ENCODE peak calls at places on chromosomes 5 and 9, in nine cellular contexts. One of them, this sample, is unnamed.

GRCh38 chr9:33381231-33381791 is 21.1 kb downstream of the AQP7 start:
- DNase-seq in fibroblast of the conjunctiva: no peak
- DNase-seq in RWPE1: no peak
- DNase-seq in pancreas: no peak
- DNase-seq in Calu3: no peak
- DNase-seq in RCC 7860: no peak
- DNase-seq in CMK: no peak
- DNase-seq in NCI-H774: no peak
- DNase-seq in mesothelial cell of epicardium: no peak
- DNase-seq in this sample: no peak

GRCh38 chr9:98867434-98868168 is 60.1 kb downstream of the GALNT12 start:
- DNase-seq in pancreas: peak
- DNase-seq in fibroblast of the conjunctiva: peak
- DNase-seq in RWPE1: no peak
- DNase-seq in mesothelial cell of epicardium: no peak
- DNase-seq in NCI-H774: no peak
- DNase-seq in CMK: peak
- DNase-seq in Calu3: no peak
- DNase-seq in RCC 7860: peak
- DNase-seq in this sample: no peak

GRCh38 chr5:59301727-59302126 is 591.8 kb downstream of the PDE4D start:
- DNase-seq in pancreas: no peak
- DNase-seq in fibroblast of the conjunctiva: no peak
- DNase-seq in RWPE1: no peak
- DNase-seq in CMK: no peak
- DNase-seq in mesothelial cell of epicardium: no peak
- DNase-seq in NCI-H774: no peak
- DNase-seq in RCC 7860: no peak
- DNase-seq in Calu3: no peak
- DNase-seq in this sample: no peak

GRCh38 chr9:19698960-19699359 is 89.9 kb downstream of the SLC24A2 start:
- DNase-seq in Calu3: no peak
- DNase-seq in fibroblast of the conjunctiva: no peak
- DNase-seq in RWPE1: no peak
- DNase-seq in RCC 7860: no peak
- DNase-seq in pancreas: no peak
- DNase-seq in CMK: no peak
- DNase-seq in mesothelial cell of epicardium: no peak
- DNase-seq in NCI-H774: no peak
- DNase-seq in this sample: no peak

GRCh38 chr9:5326893-5327548 is 12.7 kb downstream of the RLN1 start:
- DNase-seq in Calu3: no peak
- DNase-seq in RCC 7860: no peak
- DNase-seq in NCI-H774: peak
- DNase-seq in pancreas: peak
- DNase-seq in RWPE1: no peak
- DNase-seq in fibroblast of the conjunctiva: no peak
- DNase-seq in CMK: no peak
- DNase-seq in mesothelial cell of epicardium: no peak
- DNase-seq in this sample: no peak

GRCh38 chr5:643351-643801 is 31.2 kb downstream of the CEP72 start:
- DNase-seq in mesothelial cell of epicardium: no peak
- DNase-seq in RCC 7860: no peak
- DNase-seq in NCI-H774: no peak
- DNase-seq in RWPE1: no peak
- DNase-seq in CMK: no peak
- DNase-seq in pancreas: no peak
- DNase-seq in fibroblast of the conjunctiva: no peak
- DNase-seq in Calu3: no peak
- DNase-seq in this sample: no peak

GRCh38 chr5:140182075-140182709 is 7.2 kb downstream of the CYSTM1 start:
- DNase-seq in mesothelial cell of epicardium: no peak
- DNase-seq in fibroblast of the conjunctiva: peak
- DNase-seq in pancreas: no peak
- DNase-seq in CMK: no peak
- DNase-seq in RCC 7860: no peak
- DNase-seq in Calu3: no peak
- DNase-seq in RWPE1: no peak
- DNase-seq in NCI-H774: no peak
- DNase-seq in this sample: no peak

GRCh38 chr9:68585034-68585761 is 44.5 kb upstream of the TMEM252 start:
- DNase-seq in mesothelial cell of epicardium: no peak
- DNase-seq in RCC 7860: no peak
- DNase-seq in CMK: no peak
- DNase-seq in Calu3: no peak
- DNase-seq in fibroblast of the conjunctiva: no peak
- DNase-seq in pancreas: no peak
- DNase-seq in RWPE1: no peak
- DNase-seq in NCI-H774: no peak
- DNase-seq in this sample: no peak

GRCh38 chr9:111514967-111515366 is 10.0 kb upstream of the ZNF483 start:
- DNase-seq in fibroblast of the conjunctiva: no peak
- DNase-seq in Calu3: no peak
- DNase-seq in NCI-H774: no peak
- DNase-seq in CMK: no peak
- DNase-seq in RCC 7860: no peak
- DNase-seq in mesothelial cell of epicardium: no peak
- DNase-seq in RWPE1: peak
- DNase-seq in pancreas: no peak
- DNase-seq in this sample: no peak

GRCh38 chr5:172875372-172876279 is 41.6 kb downstream of the ERGIC1 start:
- DNase-seq in CMK: no peak
- DNase-seq in RWPE1: no peak
- DNase-seq in pancreas: no peak
- DNase-seq in mesothelial cell of epicardium: no peak
- DNase-seq in Calu3: no peak
- DNase-seq in fibroblast of the conjunctiva: no peak
- DNase-seq in RCC 7860: peak
- DNase-seq in NCI-H774: no peak
- DNase-seq in this sample: no peak

GRCh38 chr5:102772273-102772672 is 17.2 kb downstream of the PAM start:
- DNase-seq in fibroblast of the conjunctiva: no peak
- DNase-seq in RWPE1: no peak
- DNase-seq in RCC 7860: no peak
- DNase-seq in pancreas: no peak
- DNase-seq in NCI-H774: no peak
- DNase-seq in mesothelial cell of epicardium: no peak
- DNase-seq in Calu3: no peak
- DNase-seq in CMK: no peak
- DNase-seq in this sample: no peak

GRCh38 chr5:113112435-113112834 is 135.8 kb downstream of the DCP2 start:
- DNase-seq in RWPE1: peak
- DNase-seq in fibroblast of the conjunctiva: peak
- DNase-seq in mesothelial cell of epicardium: no peak
- DNase-seq in CMK: no peak
- DNase-seq in RCC 7860: no peak
- DNase-seq in Calu3: no peak
- DNase-seq in pancreas: no peak
- DNase-seq in NCI-H774: no peak
- DNase-seq in this sample: no peak

GRCh38 chr5:131330031-131330430 is 66.2 kb downstream of the CDC42SE2 start:
- DNase-seq in pancreas: no peak
- DNase-seq in fibroblast of the conjunctiva: no peak
- DNase-seq in CMK: no peak
- DNase-seq in NCI-H774: no peak
- DNase-seq in mesothelial cell of epicardium: no peak
- DNase-seq in RWPE1: no peak
- DNase-seq in Calu3: no peak
- DNase-seq in RCC 7860: no peak
- DNase-seq in this sample: no peak

GRCh38 chr9:33823801-33824200 is 6.8 kb downstream of the UBE2R2 start:
- DNase-seq in Calu3: no peak
- DNase-seq in pancreas: no peak
- DNase-seq in RCC 7860: no peak
- DNase-seq in NCI-H774: no peak
- DNase-seq in RWPE1: no peak
- DNase-seq in fibroblast of the conjunctiva: no peak
- DNase-seq in CMK: no peak
- DNase-seq in mesothelial cell of epicardium: no peak
- DNase-seq in this sample: no peak

GRCh38 chr9:92954078-92954861 is 6.9 kb downstream of the FGD3 start:
- DNase-seq in RWPE1: peak
- DNase-seq in fibroblast of the conjunctiva: no peak
- DNase-seq in Calu3: peak
- DNase-seq in NCI-H774: peak
- DNase-seq in pancreas: no peak
- DNase-seq in mesothelial cell of epicardium: no peak
- DNase-seq in CMK: no peak
- DNase-seq in RCC 7860: peak
- DNase-seq in this sample: peak

GRCh38 chr5:71751422-71751821 is 32.3 kb downstream of the CARTPT start:
- DNase-seq in fibroblast of the conjunctiva: no peak
- DNase-seq in RCC 7860: no peak
- DNase-seq in CMK: no peak
- DNase-seq in RWPE1: no peak
- DNase-seq in pancreas: no peak
- DNase-seq in Calu3: no peak
- DNase-seq in NCI-H774: no peak
- DNase-seq in mesothelial cell of epicardium: no peak
- DNase-seq in this sample: no peak

GRCh38 chr5:78076351-78076750 is 218.1 kb downstream of the AP3B1 start:
- DNase-seq in Calu3: no peak
- DNase-seq in RCC 7860: no peak
- DNase-seq in RWPE1: no peak
- DNase-seq in mesothelial cell of epicardium: no peak
- DNase-seq in CMK: no peak
- DNase-seq in fibroblast of the conjunctiva: no peak
- DNase-seq in NCI-H774: no peak
- DNase-seq in pancreas: no peak
- DNase-seq in this sample: no peak

GRCh38 chr5:81768960-81769452 is 18.1 kb upstream of the SSBP2 start:
- DNase-seq in mesothelial cell of epicardium: no peak
- DNase-seq in CMK: no peak
- DNase-seq in RWPE1: peak
- DNase-seq in RCC 7860: peak
- DNase-seq in pancreas: no peak
- DNase-seq in NCI-H774: no peak
- DNase-seq in Calu3: peak
- DNase-seq in fibroblast of the conjunctiva: peak
- DNase-seq in this sample: no peak

GRCh38 chr5:175840050-175840841 is 31.1 kb upstream of the CPLX2 start:
- DNase-seq in NCI-H774: no peak
- DNase-seq in RCC 7860: no peak
- DNase-seq in Calu3: no peak
- DNase-seq in fibroblast of the conjunctiva: no peak
- DNase-seq in pancreas: no peak
- DNase-seq in mesothelial cell of epicardium: no peak
- DNase-seq in RWPE1: no peak
- DNase-seq in CMK: no peak
- DNase-seq in this sample: no peak

GRCh38 chr5:157903117-157903450 is 44.1 kb upstream of the CLINT1 start:
- DNase-seq in pancreas: no peak
- DNase-seq in Calu3: no peak
- DNase-seq in NCI-H774: no peak
- DNase-seq in RWPE1: no peak
- DNase-seq in CMK: no peak
- DNase-seq in RCC 7860: no peak
- DNase-seq in mesothelial cell of epicardium: no peak
- DNase-seq in fibroblast of the conjunctiva: no peak
- DNase-seq in this sample: no peak

GRCh38 chr5:96934291-96934694 is 1.6 kb upstream of the LNPEP start:
- DNase-seq in mesothelial cell of epicardium: no peak
- DNase-seq in RCC 7860: no peak
- DNase-seq in CMK: peak
- DNase-seq in RWPE1: peak
- DNase-seq in Calu3: no peak
- DNase-seq in NCI-H774: peak
- DNase-seq in pancreas: no peak
- DNase-seq in fibroblast of the conjunctiva: no peak
- DNase-seq in this sample: peak

GRCh38 chr5:116930628-116931027 is 356.0 kb upstream of the SEMA6A start:
- DNase-seq in mesothelial cell of epicardium: no peak
- DNase-seq in RWPE1: no peak
- DNase-seq in NCI-H774: no peak
- DNase-seq in RCC 7860: no peak
- DNase-seq in CMK: no peak
- DNase-seq in fibroblast of the conjunctiva: no peak
- DNase-seq in pancreas: no peak
- DNase-seq in Calu3: no peak
- DNase-seq in this sample: no peak

GRCh38 chr9:98515506-98516204 is 193.1 kb downstream of the GABBR2 start:
- DNase-seq in NCI-H774: no peak
- DNase-seq in pancreas: no peak
- DNase-seq in Calu3: no peak
- DNase-seq in CMK: no peak
- DNase-seq in mesothelial cell of epicardium: no peak
- DNase-seq in RWPE1: no peak
- DNase-seq in RCC 7860: no peak
- DNase-seq in fibroblast of the conjunctiva: no peak
- DNase-seq in this sample: no peak

GRCh38 chr9:130010151-130010988 is 32.6 kb downstream of the FNBP1 start:
- DNase-seq in Calu3: no peak
- DNase-seq in RCC 7860: no peak
- DNase-seq in fibroblast of the conjunctiva: no peak
- DNase-seq in NCI-H774: no peak
- DNase-seq in pancreas: no peak
- DNase-seq in CMK: no peak
- DNase-seq in RWPE1: no peak
- DNase-seq in mesothelial cell of epicardium: no peak
- DNase-seq in this sample: no peak

GRCh38 chr5:83474170-83474796 is 2.7 kb downstream of the VCAN start:
- DNase-seq in mesothelial cell of epicardium: peak
- DNase-seq in NCI-H774: peak
- DNase-seq in RWPE1: peak
- DNase-seq in fibroblast of the conjunctiva: peak
- DNase-seq in pancreas: peak
- DNase-seq in Calu3: peak
- DNase-seq in RCC 7860: peak
- DNase-seq in CMK: no peak
- DNase-seq in this sample: peak

GRCh38 chr5:81202652-81203051 is 30.5 kb upstream of the CKMT2 start:
- DNase-seq in pancreas: no peak
- DNase-seq in Calu3: no peak
- DNase-seq in fibroblast of the conjunctiva: no peak
- DNase-seq in mesothelial cell of epicardium: no peak
- DNase-seq in RCC 7860: no peak
- DNase-seq in CMK: no peak
- DNase-seq in NCI-H774: no peak
- DNase-seq in RWPE1: no peak
- DNase-seq in this sample: no peak

This sample was measured in natural killer cell treated with Interleukin-12 subunit alpha and Interleukin-12 subunit beta and Interleukin-15 and Interleukin-18, amount 100 ng/mL, for 72 hours.